ENCODE peak calls at places on chromosomes 12 and 14, in four cellular contexts. G is H1, N is GM12878, H is HepG2. I is an unnamed sample. For H3K4me1, the result is how much of the 10 kb centered on the place peaks cover.

GRCh38 chr12:92735131-92735721 is 32.4 kb downstream of the PLEKHG7 start:
- DNase-seq in H (no peak), G (no peak), N (no peak), I (no peak)

GRCh38 chr14:101823511-101824120 is 62.1 kb downstream of the PPP2R5C start:
- DNase-seq in G (no peak), H (no peak), N (peak), I (no peak)

GRCh38 chr12:132561784-132562156 is 48.6 kb downstream of the LRCOL1 start:
- DNase-seq in H (no peak), G (no peak), N (no peak), I (peak)

GRCh38 chr12:39723831-39724230 is 104.2 kb upstream of the ABCD2 start:
- DNase-seq in H (no peak), N (no peak), G (no peak), I (no peak)

GRCh38 chr12:116687888-116688287 is 50.0 kb downstream of the SPRING1 start:
- DNase-seq in N (no peak), G (peak), H (peak), I (peak)

GRCh38 chr14:102317564-102318248 is 1.8 kb upstream of the ZNF839 start:
- DNase-seq in H (peak), N (no peak), G (no peak), I (no peak)

GRCh38 chr14:94536836-94537235 is 24.4 kb upstream of the SERPINA4 start:
- DNase-seq in N (no peak), G (no peak), H (peak), I (no peak)

GRCh38 chr12:89731064-89731463 is 22.4 kb upstream of the ATP2B1 start:
- DNase-seq in N (no peak), H (no peak), G (no peak), I (no peak)

GRCh38 chr14:73502017-73502619 is 11.4 kb downstream of the RIOX1 start:
- DNase-seq in H (no peak), N (no peak), G (no peak), I (no peak)

GRCh38 chr14:55572578-55572977 is 7.4 kb upstream of the KTN1 start:
- DNase-seq in G (no peak), H (peak), N (no peak), I (no peak)

GRCh38 chr12:93832126-93832525 is 155.0 kb downstream of the CRADD start:
- DNase-seq in N (no peak), G (no peak), H (no peak), I (no peak)

GRCh38 chr12:6332459-6332858 is 9.4 kb downstream of the TNFRSF1A start:
- DNase-seq in G (no peak), N (no peak), H (no peak), I (no peak)
- H3K4me1 ChIP-seq in G (under half), N (under half), H (under half), I (under half)

GRCh38 chr12:49121047-49121696 is 10.0 kb downstream of the TUBA1B start:
- DNase-seq in N (no peak), G (peak), H (peak), I (peak)
- TF ChIP-seq SUZ12 in N (no peak), G (no peak), H (no peak), I (no peak)

DNA sequence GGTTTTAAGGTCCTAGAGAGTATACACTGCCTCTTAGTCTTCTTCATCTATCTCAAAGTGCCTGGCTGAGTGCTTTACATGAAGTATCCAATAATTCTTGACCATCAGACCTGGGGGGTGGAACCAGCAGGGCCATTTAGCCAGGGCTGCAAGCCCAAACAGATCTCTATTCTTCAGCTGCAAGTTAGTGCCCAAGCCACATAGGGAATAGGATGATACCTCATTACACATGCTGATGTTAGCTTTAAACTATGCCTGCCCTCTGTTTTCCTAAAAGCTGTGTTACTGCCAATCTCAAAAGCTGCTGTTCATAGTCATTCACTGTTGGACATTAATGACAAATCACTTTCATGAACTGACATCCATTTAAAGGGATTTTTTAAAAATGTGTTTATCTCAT is 16.7 kb upstream of the IFNG start:
- DNase-seq in N (no peak), G (no peak), H (no peak), I (no peak)
- TF ChIP-seq ZNF274 in N (no peak), G (no peak), H (no peak), I (no peak)

DNA sequence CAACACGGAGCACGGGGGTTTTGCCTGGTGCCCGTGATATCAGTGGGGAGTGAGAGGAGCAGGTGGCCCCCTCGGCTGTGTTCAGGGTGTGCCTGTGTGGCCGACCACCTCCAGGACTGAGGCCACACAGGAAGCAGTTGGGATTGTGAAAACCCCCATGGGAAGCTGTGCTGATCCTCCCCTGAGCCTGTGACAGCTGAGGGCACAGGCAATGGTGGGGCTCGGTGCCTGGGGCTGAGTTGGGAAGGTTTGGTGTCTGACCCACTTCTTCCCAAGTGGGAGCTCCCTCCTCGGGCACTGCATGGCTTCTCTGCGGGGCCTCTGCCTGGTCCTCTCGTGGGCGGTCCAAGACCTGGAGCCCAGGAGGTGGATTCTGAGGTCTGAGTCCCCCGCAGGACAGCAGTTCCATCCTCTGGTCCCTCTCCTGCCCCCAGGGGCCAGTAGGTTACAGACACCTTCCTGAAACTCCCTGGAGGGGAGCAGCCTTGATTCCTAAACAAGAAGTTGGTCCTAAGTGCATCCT is 17.9 kb downstream of the PACS2 start:
- DNase-seq in H (no peak), G (no peak), N (no peak), I (no peak)
- H3K4me1 ChIP-seq in H (under half), G (under half), N (under half), I (under half)

DNA sequence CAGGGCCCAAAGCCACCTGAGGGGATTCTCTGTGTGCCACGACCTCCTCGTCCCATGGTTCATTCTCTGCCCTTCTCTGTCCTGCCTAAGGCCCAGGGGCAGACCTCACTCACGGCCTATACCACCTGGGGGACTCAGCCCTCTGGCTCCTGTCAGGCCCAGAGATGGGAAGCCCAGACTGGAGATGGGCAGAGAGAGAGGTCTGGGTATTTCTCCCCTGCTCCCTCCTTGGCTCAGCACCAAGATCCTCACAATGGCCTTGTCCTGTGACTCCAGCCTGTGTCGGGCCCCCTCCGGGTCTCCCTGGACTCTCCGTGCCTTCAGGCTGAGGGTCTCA is 46.9 kb upstream of the BCL11B start:
- DNase-seq in G (no peak), H (no peak), N (no peak), I (no peak)
- TF ChIP-seq SUZ12 in G (no peak), H (no peak), N (no peak), I (no peak)

GRCh38 chr12:95796225-95796981 is 5.8 kb upstream of the NTN4 start:
- DNase-seq in H (peak), N (no peak), G (no peak), I (no peak)

GRCh38 chr12:95802482-95803264 is 12.1 kb upstream of the NTN4 start:
- DNase-seq in G (no peak), N (no peak), H (peak), I (no peak)

GRCh38 chr12:95790912-95791849 is 617 bp upstream of the NTN4 start:
- DNase-seq in G (no peak), N (no peak), H (no peak), I (no peak)

DNA sequence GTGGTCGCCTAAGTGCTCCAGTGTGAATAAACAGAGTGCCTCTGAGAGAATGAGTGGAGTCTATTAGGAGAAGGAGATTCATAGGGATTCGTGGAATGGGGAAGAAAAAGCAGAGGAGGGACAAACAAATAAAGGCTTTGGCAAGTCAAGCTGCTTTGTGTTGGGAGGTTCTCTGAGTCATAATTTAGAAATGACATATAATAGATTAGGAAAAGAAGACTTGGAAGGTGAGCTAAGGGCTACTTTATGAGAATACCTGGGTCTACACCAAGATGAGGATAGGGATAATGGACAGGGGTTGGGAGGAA is 6.4 kb upstream of the NTN4 start:
- DNase-seq in H (no peak), N (no peak), G (no peak), I (no peak)
- TF ChIP-seq ZNF274 in H (no peak), N (no peak), G (no peak), I (no peak)

GRCh38 chr12:124547626-124548025 is 19.8 kb downstream of the NCOR2 start:
- DNase-seq in G (no peak), H (no peak), N (no peak), I (no peak)
- H3K4me1 ChIP-seq in G (under half), H (under half), N (half or more), I (half or more)

GRCh38 chr14:90530523-90530922 is 133.7 kb downstream of the CALM1 start:
- DNase-seq in N (no peak), H (no peak), G (no peak), I (no peak)

GRCh38 chr14:90532826-90533525 is 136.1 kb downstream of the CALM1 start:
- DNase-seq in N (no peak), H (no peak), G (no peak), I (no peak)

GRCh38 chr14:90533591-90534021 is 136.8 kb downstream of the CALM1 start:
- DNase-seq in G (no peak), N (no peak), H (no peak), I (no peak)

GRCh38 chr14:90534091-90534837 is 137.4 kb downstream of the CALM1 start:
- DNase-seq in H (no peak), G (no peak), N (no peak), I (no peak)

GRCh38 chr14:90531497-90531896 is 134.7 kb downstream of the CALM1 start:
- DNase-seq in N (no peak), H (no peak), G (no peak), I (no peak)
- TF ChIP-seq SUZ12 in N (no peak), H (no peak), G (no peak), I (no peak)

DNA sequence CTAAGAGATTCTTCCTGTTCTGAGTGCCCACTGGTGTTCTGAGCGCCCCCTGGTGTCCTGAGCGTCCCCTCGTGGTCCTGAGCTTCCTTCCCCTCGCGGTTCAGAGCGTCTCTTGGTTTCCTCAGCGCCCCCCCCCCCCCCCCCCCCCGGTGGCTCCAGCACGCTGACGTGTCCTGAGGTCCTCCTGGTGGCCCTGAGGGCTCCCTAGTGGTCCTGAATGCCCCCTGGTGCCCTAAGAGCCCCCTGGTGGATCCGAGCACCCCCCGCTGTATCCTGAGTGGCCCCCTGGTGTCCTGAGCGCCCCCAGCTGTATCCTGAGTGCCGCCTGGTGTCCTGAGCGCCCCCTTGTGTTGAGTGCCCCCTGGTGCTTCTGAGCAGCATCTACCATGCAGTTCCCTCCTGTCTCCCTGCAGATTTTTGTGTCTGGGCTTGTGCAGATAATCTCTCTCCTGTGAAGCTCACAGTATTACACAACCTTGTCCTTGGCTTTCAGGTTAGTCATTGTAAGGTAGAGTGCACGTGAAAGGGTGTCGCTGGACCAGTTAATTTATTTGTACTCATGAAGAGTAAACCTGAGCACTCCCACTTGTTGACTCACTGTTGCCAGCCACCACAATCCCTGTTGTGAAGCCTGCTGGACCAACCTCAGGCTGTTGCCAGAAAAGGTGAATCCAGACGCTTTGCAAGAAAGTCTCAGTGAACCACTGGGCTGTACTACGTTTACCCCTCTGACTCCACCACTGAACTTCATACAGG is 1168.4 kb downstream of the TMEM121 start:
- DNase-seq in N (no peak), G (no peak), H (no peak), I (no peak)
- TF ChIP-seq ZNF274 in N (no peak), G (no peak), H (no peak), I (no peak)

GRCh38 chr14:103690332-103690731 is 24.9 kb downstream of the XRCC3 start:
- DNase-seq in H (no peak), G (no peak), N (no peak), I (no peak)

GRCh38 chr14:103692159-103692558 is 23.1 kb downstream of the XRCC3 start:
- DNase-seq in G (no peak), N (peak), H (no peak), I (no peak)

GRCh38 chr14:103693514-103693913 is 21.7 kb downstream of the XRCC3 start:
- DNase-seq in G (no peak), H (no peak), N (no peak), I (no peak)

GRCh38 chr14:103694572-103695026 is 20.7 kb downstream of the XRCC3 start:
- DNase-seq in G (no peak), H (no peak), N (no peak), I (no peak)

DNA sequence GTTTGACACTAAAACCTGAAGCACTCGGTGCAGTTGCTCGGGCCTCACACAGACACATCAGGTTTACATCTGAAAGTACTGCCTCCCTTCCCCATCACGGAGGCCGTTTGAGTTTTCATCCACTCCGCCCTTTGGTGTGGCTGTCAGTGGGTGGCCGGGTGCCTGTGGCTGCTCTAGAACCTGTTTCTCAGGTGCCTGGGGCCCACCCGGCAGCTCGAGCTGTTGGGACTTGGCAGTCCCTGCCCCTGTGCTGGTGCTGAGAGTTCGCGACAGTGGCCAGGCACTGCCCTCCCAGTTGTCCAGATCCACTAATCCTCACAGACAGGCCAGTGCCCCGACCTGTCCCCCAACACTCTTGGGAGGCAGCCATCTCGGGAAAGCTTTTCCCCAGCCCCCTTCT is 22.4 kb downstream of the XRCC3 start:
- DNase-seq in G (no peak), N (no peak), H (no peak), I (no peak)
- H3K4me1 ChIP-seq in G (under half), N (under half), H (under half), I (under half)

I was measured in NT2/D1.